ENCODE peak calls at places on chromosomes 13 and 19, in five cellular contexts. One of them, this sample, is unnamed.

GRCh38 chr19:3521104-3521445 is 15.0 kb downstream of the FZR1 start:
- DNase-seq in GM23338: no peak
- DNase-seq in MM.1S: no peak
- DNase-seq in neural progenitor cell: no peak
- DNase-seq in GM23248: no peak
- DNase-seq in this sample: no peak

GRCh38 chr13:108681986-108682562 is 52.7 kb downstream of the MYO16 start:
- DNase-seq in GM23338: no peak
- DNase-seq in neural progenitor cell: no peak
- DNase-seq in GM23248: no peak
- DNase-seq in MM.1S: no peak
- DNase-seq in this sample: no peak

GRCh38 chr13:30466841-30467252 is 1.1 kb upstream of the HMGB1 start:
- DNase-seq in GM23338: no peak
- DNase-seq in GM23248: peak; percentile 27
- DNase-seq in MM.1S: peak; percentile 72
- DNase-seq in neural progenitor cell: no peak
- DNase-seq in this sample: no peak

GRCh38 chr19:5953034-5953589 is 24.8 kb downstream of the RANBP3 start:
- DNase-seq in MM.1S: no peak
- DNase-seq in GM23338: no peak
- DNase-seq in GM23248: peak; percentile 32
- DNase-seq in neural progenitor cell: no peak
- DNase-seq in this sample: no peak

GRCh38 chr19:41616785-41617621 is 9.9 kb downstream of the CEACAM4 start:
- DNase-seq in GM23248: peak; percentile 44
- DNase-seq in neural progenitor cell: peak; percentile 29
- DNase-seq in MM.1S: peak; percentile 27
- DNase-seq in GM23338: peak; percentile 81
- DNase-seq in this sample: no peak

GRCh38 chr13:66159526-66159925 is 1070.6 kb downstream of the PCDH9 start:
- DNase-seq in MM.1S: no peak
- DNase-seq in GM23338: no peak
- DNase-seq in GM23248: no peak
- DNase-seq in neural progenitor cell: no peak
- DNase-seq in this sample: no peak

GRCh38 chr19:29528350-29528945 is 2.7 kb downstream of the VSTM2B start:
- DNase-seq in neural progenitor cell: peak; percentile 95
- DNase-seq in GM23338: peak; percentile 90
- DNase-seq in MM.1S: peak; percentile 54
- DNase-seq in GM23248: peak; percentile 85
- DNase-seq in this sample: peak; percentile 31

GRCh38 chr19:58544591-58545285 is 874 bp downstream of the TRIM28 start:
- DNase-seq in GM23248: peak; percentile 83
- DNase-seq in MM.1S: peak; percentile 64
- DNase-seq in GM23338: peak; percentile 49
- DNase-seq in neural progenitor cell: peak; percentile 90
- DNase-seq in this sample: no peak

GRCh38 chr19:21202865-21203494 is 61.1 kb downstream of the ZNF431 start:
- DNase-seq in MM.1S: peak; percentile 33
- DNase-seq in GM23248: peak; percentile 63
- DNase-seq in neural progenitor cell: peak; percentile 65
- DNase-seq in GM23338: peak; percentile 92
- DNase-seq in this sample: peak; percentile 32

GRCh38 chr13:97289514-97290298 is 67.6 kb downstream of the MBNL2 start:
- DNase-seq in GM23338: no peak
- DNase-seq in MM.1S: no peak
- DNase-seq in neural progenitor cell: no peak
- DNase-seq in GM23248: no peak
- DNase-seq in this sample: no peak

GRCh38 chr13:44050450-44051063 is 170.9 kb downstream of the LACC1 start:
- DNase-seq in neural progenitor cell: no peak
- DNase-seq in GM23248: peak; percentile 62
- DNase-seq in GM23338: peak; percentile 30
- DNase-seq in MM.1S: peak; percentile 13
- DNase-seq in this sample: peak; percentile 32

GRCh38 chr19:55189424-55189823 is 9.3 kb upstream of the SYT5 start:
- DNase-seq in GM23338: no peak
- DNase-seq in MM.1S: no peak
- DNase-seq in GM23248: peak; percentile 97
- DNase-seq in neural progenitor cell: no peak
- DNase-seq in this sample: peak; percentile 88

GRCh38 chr13:80338781-80339577 is 1.9 kb downstream of the SPRY2 start:
- DNase-seq in GM23248: peak; percentile 94
- DNase-seq in neural progenitor cell: peak; percentile 90
- DNase-seq in MM.1S: no peak
- DNase-seq in GM23338: peak; percentile 72
- DNase-seq in this sample: no peak

GRCh38 chr19:18008814-18009213 is 844 bp downstream of the ARRDC2 start:
- DNase-seq in GM23248: no peak
- DNase-seq in MM.1S: no peak
- DNase-seq in GM23338: no peak
- DNase-seq in neural progenitor cell: no peak
- DNase-seq in this sample: no peak

GRCh38 chr19:3004522-3004921 is 24.6 kb downstream of the TLE2 start:
- DNase-seq in GM23338: no peak
- DNase-seq in GM23248: no peak
- DNase-seq in neural progenitor cell: no peak
- DNase-seq in MM.1S: no peak
- DNase-seq in this sample: no peak

GRCh38 chr13:81639984-81640582 is 1299.2 kb upstream of the SPRY2 start:
- DNase-seq in GM23338: peak; percentile 36
- DNase-seq in MM.1S: peak; percentile 15
- DNase-seq in neural progenitor cell: peak; percentile 7
- DNase-seq in GM23248: no peak
- DNase-seq in this sample: peak; percentile 0

GRCh38 chr19:47188507-47189033 is 42.4 kb downstream of the BBC3 start:
- DNase-seq in MM.1S: no peak
- DNase-seq in GM23248: no peak
- DNase-seq in GM23338: no peak
- DNase-seq in neural progenitor cell: no peak
- DNase-seq in this sample: no peak

GRCh38 chr13:106851251-106851650 is 283.3 kb upstream of the ARGLU1 start:
- DNase-seq in GM23248: no peak
- DNase-seq in MM.1S: no peak
- DNase-seq in neural progenitor cell: no peak
- DNase-seq in GM23338: no peak
- DNase-seq in this sample: no peak

GRCh38 chr13:93339550-93339949 is 112.9 kb downstream of the GPC6 start:
- DNase-seq in neural progenitor cell: no peak
- DNase-seq in MM.1S: no peak
- DNase-seq in GM23248: no peak
- DNase-seq in GM23338: no peak
- DNase-seq in this sample: no peak

GRCh38 chr13:106490887-106491321 is 44.6 kb downstream of the EFNB2 start:
- DNase-seq in MM.1S: no peak
- DNase-seq in neural progenitor cell: no peak
- DNase-seq in GM23248: no peak
- DNase-seq in GM23338: no peak
- DNase-seq in this sample: no peak

GRCh38 chr19:9986787-9987281 is 23.5 kb downstream of the COL5A3 start:
- DNase-seq in MM.1S: no peak
- DNase-seq in GM23248: peak; percentile 81
- DNase-seq in neural progenitor cell: peak; percentile 69
- DNase-seq in GM23338: peak; percentile 50
- DNase-seq in this sample: no peak

GRCh38 chr13:31767175-31767900 is 28.0 kb downstream of the RXFP2 start:
- DNase-seq in GM23248: peak; percentile 88
- DNase-seq in neural progenitor cell: no peak
- DNase-seq in GM23338: no peak
- DNase-seq in MM.1S: no peak
- DNase-seq in this sample: no peak

GRCh38 chr19:5314012-5314906 is 26.4 kb downstream of the PTPRS start:
- DNase-seq in GM23248: peak; percentile 42
- DNase-seq in neural progenitor cell: no peak
- DNase-seq in GM23338: no peak
- DNase-seq in MM.1S: no peak
- DNase-seq in this sample: no peak

GRCh38 chr19:5113633-5114586 is 145.0 kb downstream of the KDM4B start:
- DNase-seq in MM.1S: no peak
- DNase-seq in neural progenitor cell: no peak
- DNase-seq in GM23248: no peak
- DNase-seq in GM23338: no peak
- DNase-seq in this sample: no peak

GRCh38 chr19:1112254-1113208 is 8.7 kb downstream of the GPX4 start:
- DNase-seq in GM23248: peak; percentile 43
- DNase-seq in neural progenitor cell: peak; percentile 55
- DNase-seq in MM.1S: no peak
- DNase-seq in GM23338: peak; percentile 83
- DNase-seq in this sample: no peak

GRCh38 chr19:13241321-13242104 is 91.3 kb downstream of the IER2 start:
- DNase-seq in MM.1S: no peak
- DNase-seq in neural progenitor cell: no peak
- DNase-seq in GM23338: peak; percentile 59
- DNase-seq in GM23248: peak; percentile 23
- DNase-seq in this sample: no peak

GRCh38 chr13:75481176-75482069 is 546 bp downstream of the TBC1D4 start:
- DNase-seq in MM.1S: peak; percentile 18
- DNase-seq in GM23338: peak; percentile 68
- DNase-seq in GM23248: peak; percentile 70
- DNase-seq in neural progenitor cell: peak; percentile 65
- DNase-seq in this sample: no peak

GRCh38 chr13:73842621-73843020 is 291.6 kb downstream of the KLF12 start:
- DNase-seq in GM23338: no peak
- DNase-seq in GM23248: no peak
- DNase-seq in MM.1S: no peak
- DNase-seq in neural progenitor cell: no peak
- DNase-seq in this sample: no peak

GRCh38 chr19:35844482-35845214 is 7.7 kb downstream of the NPHS1 start:
- DNase-seq in GM23338: no peak
- DNase-seq in MM.1S: no peak
- DNase-seq in neural progenitor cell: no peak
- DNase-seq in GM23248: no peak
- DNase-seq in this sample: no peak

GRCh38 chr19:48618278-48618915 is 581 bp downstream of the RPL18 start:
- DNase-seq in neural progenitor cell: no peak
- DNase-seq in GM23248: peak; percentile 43
- DNase-seq in MM.1S: peak; percentile 9
- DNase-seq in GM23338: no peak
- DNase-seq in this sample: no peak

GRCh38 chr19:20315543-20315942 is 148.5 kb downstream of the ZNF486 start:
- DNase-seq in MM.1S: no peak
- DNase-seq in GM23248: no peak
- DNase-seq in GM23338: no peak
- DNase-seq in neural progenitor cell: no peak
- DNase-seq in this sample: no peak

GRCh38 chr19:34994286-34994642 is 5.9 kb upstream of the GRAMD1A start:
- DNase-seq in MM.1S: no peak
- DNase-seq in GM23338: no peak
- DNase-seq in GM23248: no peak
- DNase-seq in neural progenitor cell: no peak
- DNase-seq in this sample: no peak

GRCh38 chr19:16033136-16033530 is 43.2 kb upstream of the TPM4 start:
- DNase-seq in neural progenitor cell: no peak
- DNase-seq in MM.1S: no peak
- DNase-seq in GM23248: no peak
- DNase-seq in GM23338: no peak
- DNase-seq in this sample: no peak

GRCh38 chr19:47469419-47469700 is 2.3 kb downstream of the SLC8A2 start:
- DNase-seq in MM.1S: no peak
- DNase-seq in GM23338: no peak
- DNase-seq in neural progenitor cell: no peak
- DNase-seq in GM23248: no peak
- DNase-seq in this sample: no peak

GRCh38 chr13:32962342-32962741 is 53.9 kb upstream of the KL start:
- DNase-seq in GM23338: no peak
- DNase-seq in neural progenitor cell: no peak
- DNase-seq in GM23248: no peak
- DNase-seq in MM.1S: no peak
- DNase-seq in this sample: no peak

GRCh38 chr19:31515931-31516330 is 166.7 kb upstream of the TSHZ3 start:
- DNase-seq in MM.1S: no peak
- DNase-seq in GM23338: no peak
- DNase-seq in neural progenitor cell: no peak
- DNase-seq in GM23248: peak; percentile 56
- DNase-seq in this sample: no peak

GRCh38 chr13:78160793-78161192 is 242.2 kb upstream of the EDNRB start:
- DNase-seq in GM23338: no peak
- DNase-seq in neural progenitor cell: no peak
- DNase-seq in MM.1S: peak; percentile 85
- DNase-seq in GM23248: peak; percentile 84
- DNase-seq in this sample: no peak
- TF ChIP-seq EZH2phosphoT487 in GM23338: no peak
- TF ChIP-seq EZH2phosphoT487 in neural progenitor cell: no peak
- TF ChIP-seq EZH2phosphoT487 in MM.1S: no peak
- TF ChIP-seq EZH2phosphoT487 in GM23248: peak; percentile 30
- TF ChIP-seq EZH2phosphoT487 in this sample: no peak

GRCh38 chr13:39616087-39616694 is 13.2 kb upstream of the LHFPL6 start:
- DNase-seq in neural progenitor cell: peak; percentile 84
- DNase-seq in GM23338: peak; percentile 90
- DNase-seq in GM23248: peak; percentile 74
- DNase-seq in MM.1S: peak; percentile 51
- DNase-seq in this sample: peak; percentile 44
- TF ChIP-seq EZH2phosphoT487 in neural progenitor cell: no peak
- TF ChIP-seq EZH2phosphoT487 in GM23338: no peak
- TF ChIP-seq EZH2phosphoT487 in GM23248: no peak
- TF ChIP-seq EZH2phosphoT487 in MM.1S: no peak
- TF ChIP-seq EZH2phosphoT487 in this sample: no peak

GRCh38 chr19:38975861-38976271 is 324 bp upstream of the FBXO17 start:
- DNase-seq in GM23248: peak; percentile 67
- DNase-seq in GM23338: peak; percentile 59
- DNase-seq in neural progenitor cell: peak; percentile 67
- DNase-seq in MM.1S: no peak
- DNase-seq in this sample: no peak
- TF ChIP-seq EZH2phosphoT487 in GM23248: no peak
- TF ChIP-seq EZH2phosphoT487 in GM23338: no peak
- TF ChIP-seq EZH2phosphoT487 in neural progenitor cell: no peak
- TF ChIP-seq EZH2phosphoT487 in MM.1S: no peak
- TF ChIP-seq EZH2phosphoT487 in this sample: no peak

DNA sequence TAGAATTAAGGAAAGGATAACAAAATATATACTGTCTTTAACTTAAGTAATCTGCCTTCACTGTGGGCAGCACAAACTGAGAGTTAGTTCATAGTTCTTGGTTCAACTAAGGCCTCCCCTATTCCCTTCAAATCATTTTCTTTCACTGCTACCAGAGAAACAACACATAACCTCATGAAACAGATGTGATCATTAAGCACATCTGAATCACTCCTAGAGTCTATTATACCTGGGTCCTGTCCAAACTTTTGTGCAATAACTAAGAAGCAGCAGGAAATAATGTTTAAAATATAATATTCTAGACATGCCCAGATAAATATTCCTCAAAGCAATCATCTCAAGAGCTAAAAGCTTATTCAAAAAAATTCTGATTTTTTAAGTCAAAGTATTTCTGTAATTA is 62.9 kb downstream of the ZC3H13 start:
- DNase-seq in MM.1S: no peak
- DNase-seq in GM23248: peak; percentile 85
- DNase-seq in GM23338: no peak
- DNase-seq in neural progenitor cell: no peak
- DNase-seq in this sample: no peak
- TF ChIP-seq EZH2phosphoT487 in MM.1S: no peak
- TF ChIP-seq EZH2phosphoT487 in GM23248: no peak
- TF ChIP-seq EZH2phosphoT487 in GM23338: no peak
- TF ChIP-seq EZH2phosphoT487 in neural progenitor cell: no peak
- TF ChIP-seq EZH2phosphoT487 in this sample: no peak